ENCODE peak calls at places on chromosomes 2 and 18, in four cellular contexts. Z is AG04450, T is germinal center, G is AML-193. D is an unnamed sample.

GRCh38 chr2:30223413-30223874 is 7.9 kb upstream of the LBH start:
- DNase-seq in Z (no peak), T (peak; percentile 53), G (no peak), D (no peak)

GRCh38 chr2:218865396-218865795 is 5.8 kb downstream of the WNT6 start:
- DNase-seq in Z (no peak), T (no peak), G (no peak), D (no peak)

GRCh38 chr18:35334821-35335220 is 9.4 kb downstream of the ZNF24 start:
- DNase-seq in Z (no peak), T (no peak), G (no peak), D (no peak)

GRCh38 chr2:83115606-83116005 is 1343.5 kb downstream of the SUCLG1 start:
- DNase-seq in Z (no peak), T (no peak), G (no peak), D (no peak)

GRCh38 chr2:44889118-44889517 is 52.4 kb upstream of the SIX3 start:
- DNase-seq in Z (no peak), T (no peak), G (no peak), D (no peak)

GRCh38 chr2:180901331-180901730 is 79.1 kb upstream of the UBE2E3 start:
- DNase-seq in Z (no peak), T (no peak), G (no peak), D (no peak)

GRCh38 chr2:187679454-187679853 is 125.2 kb upstream of the TFPI start:
- DNase-seq in Z (no peak), T (no peak), G (no peak), D (no peak)

GRCh38 chr2:142190805-142191204 is 60.0 kb upstream of the LRP1B start:
- DNase-seq in Z (no peak), T (no peak), G (no peak), D (no peak)

GRCh38 chr18:9814431-9814830 is 71.3 kb upstream of the TXNDC2 start:
- DNase-seq in Z (peak; percentile 81), T (no peak), G (no peak), D (no peak)

GRCh38 chr2:161238559-161239415 is 69.4 kb upstream of the PSMD14 start:
- DNase-seq in Z (no peak), T (no peak), G (no peak), D (peak; percentile 14)

GRCh38 chr2:1907283-1907682 is 163.0 kb upstream of the PXDN start:
- DNase-seq in Z (no peak), T (no peak), G (no peak), D (no peak)

GRCh38 chr2:213281156-213281555 is 3.1 kb upstream of the SPAG16 start:
- DNase-seq in Z (no peak), T (no peak), G (no peak), D (no peak)

GRCh38 chr2:16554184-16554583 is 111.5 kb downstream of the CYRIA start:
- DNase-seq in Z (no peak), T (no peak), G (no peak), D (no peak)

GRCh38 chr2:136010126-136010525 is 24.7 kb upstream of the DARS1 start:
- DNase-seq in Z (peak; percentile 4), T (no peak), G (no peak), D (peak; percentile 31)

GRCh38 chr2:238422285-238422684 is 4.4 kb upstream of the ASB1 start:
- DNase-seq in Z (no peak), T (no peak), G (no peak), D (no peak)

GRCh38 chr18:32877371-32877770 is 104.5 kb upstream of the KLHL14 start:
- DNase-seq in Z (no peak), T (no peak), G (no peak), D (no peak)

GRCh38 chr2:100563407-100564247 is 834 bp downstream of the PDCL3 start:
- DNase-seq in Z (no peak), T (no peak), G (no peak), D (no peak)

GRCh38 chr2:172288603-172289002 is 138.8 kb upstream of the ITGA6 start:
- DNase-seq in Z (no peak), T (no peak), G (no peak), D (peak; percentile 26)

GRCh38 chr2:233409286-233409991 is 55.1 kb downstream of the DGKD start:
- DNase-seq in Z (no peak), T (no peak), G (no peak), D (no peak)

D was measured in H54.